ENCODE peak calls at places on chromosome 12, in five cellular contexts. S, R, G, Z and F are unnamed samples.
A peak's percentile ranks its signal among the peaks of the same experiment; 100 is the strongest.

GRCh38 chr12:25447046-25447445 is 106.0 kb downstream of the LMNTD1 start:
- DNase-seq in G (no peak), S (no peak), R (no peak), Z (no peak), F (no peak)

GRCh38 chr12:79933043-79933442 is 1.9 kb downstream of the PPP1R12A start:
- DNase-seq in R (no peak), Z (no peak), G (no peak), S (no peak), F (no peak)

GRCh38 chr12:6476496-6476895 is 6.0 kb upstream of the VAMP1 start:
- DNase-seq in Z (no peak), S (no peak), R (peak; percentile 89), G (no peak), F (no peak)

GRCh38 chr12:108082506-108082905 is 46.6 kb upstream of the WSCD2 start:
- DNase-seq in Z (no peak), S (no peak), R (no peak), G (no peak), F (no peak)

GRCh38 chr12:57666897-57667296 is 27.0 kb upstream of the OS9 start:
- DNase-seq in Z (no peak), G (no peak), R (no peak), S (no peak), F (no peak)

GRCh38 chr12:67751376-67751928 is 102.9 kb downstream of the DYRK2 start:
- DNase-seq in G (no peak), S (no peak), Z (no peak), R (no peak), F (no peak)

GRCh38 chr12:45634273-45634917 is 95.1 kb upstream of the ARID2 start:
- DNase-seq in R (no peak), S (no peak), G (no peak), Z (no peak), F (no peak)

GRCh38 chr12:6275609-6276246 is 34.8 kb upstream of the PLEKHG6 start:
- DNase-seq in S (no peak), Z (no peak), R (no peak), G (peak; percentile 43), F (no peak)

GRCh38 chr12:115946092-115946491 is 331.4 kb downstream of the MED13L start:
- DNase-seq in Z (no peak), R (no peak), S (no peak), G (no peak), F (no peak)

GRCh38 chr12:100755186-100755585 is 39.4 kb upstream of the ANO4 start:
- DNase-seq in Z (no peak), S (peak; percentile 49), G (no peak), R (no peak), F (no peak)

GRCh38 chr12:109927622-109928021 is 27.5 kb downstream of the TCHP start:
- DNase-seq in S (no peak), R (no peak), Z (peak; percentile 55), G (no peak), F (no peak)

GRCh38 chr12:130920711-130921381 is 32.9 kb upstream of the ADGRD1 start:
- DNase-seq in Z (no peak), G (no peak), S (no peak), R (no peak), F (no peak)

GRCh38 chr12:131454418-131455217 is 256.3 kb upstream of the SFSWAP start:
- DNase-seq in S (no peak), Z (peak; percentile 48), G (peak; percentile 80), R (no peak), F (no peak)

GRCh38 chr12:49888461-49889151 is 15.1 kb downstream of the FAIM2 start:
- DNase-seq in S (no peak), G (no peak), Z (no peak), R (no peak), F (no peak)

GRCh38 chr12:110012137-110012536 is 12.9 kb downstream of the ANKRD13A start:
- DNase-seq in G (peak; percentile 89), Z (no peak), R (no peak), S (no peak), F (no peak)

GRCh38 chr12:65778268-65779090 is 45.8 kb upstream of the HMGA2 start:
- DNase-seq in S (no peak), R (peak; percentile 77), G (no peak), Z (no peak), F (peak; percentile 21)

GRCh38 chr12:6226701-6227096 is 26.5 kb downstream of the CD9 start:
- DNase-seq in S (no peak), R (no peak), Z (no peak), G (no peak), F (no peak)

GRCh38 chr12:65232490-65233077 is 45.9 kb upstream of the MSRB3 start:
- DNase-seq in G (no peak), S (no peak), Z (no peak), R (peak; percentile 15), F (no peak)

GRCh38 chr12:52224154-52224553 is 8.9 kb upstream of the KRT7 start:
- DNase-seq in G (no peak), R (no peak), S (no peak), Z (no peak), F (no peak)

GRCh38 chr12:4225571-4225970 is 48.0 kb upstream of the CCND2 start:
- DNase-seq in R (no peak), G (no peak), Z (no peak), S (no peak), F (no peak)

DNA sequence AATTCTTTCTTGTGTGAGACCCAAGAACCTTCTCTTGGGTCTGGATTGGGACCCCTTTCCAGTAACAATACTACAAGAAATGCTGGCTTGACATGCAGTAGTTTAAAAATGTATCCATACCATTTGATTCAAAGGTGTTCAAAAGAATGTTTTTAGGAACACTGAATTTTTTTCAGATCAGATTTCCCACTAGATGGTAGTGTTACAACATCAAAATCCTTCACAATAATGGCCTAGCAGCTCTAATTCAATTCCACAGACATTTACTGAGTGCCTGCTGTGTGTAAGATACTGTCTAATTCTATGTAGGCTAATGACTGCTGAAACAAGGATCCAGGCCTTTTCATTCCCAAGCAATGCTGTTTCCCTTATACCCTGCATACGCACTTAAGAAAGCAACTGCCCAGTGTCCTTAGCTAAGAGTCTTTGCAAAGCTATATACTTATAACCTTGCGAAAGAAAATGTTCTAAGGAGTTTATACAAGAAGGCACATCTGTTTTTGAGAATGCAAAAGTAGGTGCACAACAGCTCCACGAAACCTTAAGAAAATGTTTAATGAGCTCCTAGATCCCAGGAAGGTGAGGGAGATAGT is 50.7 kb upstream of the PKP2 start:
- DNase-seq in G (no peak), S (no peak), R (no peak), Z (no peak), F (no peak)
- TF ChIP-seq CTCF in G (no peak), S (peak; percentile 31), R (no peak), Z (no peak), F (peak; percentile 5)

GRCh38 chr12:120199025-120199424 is 1.9 kb downstream of the RPLP0 start:
- DNase-seq in G (no peak), Z (no peak), R (no peak), S (no peak), F (no peak)

GRCh38 chr12:120197542-120197887 is 3.0 kb upstream of the GCN1 start:
- DNase-seq in Z (no peak), S (no peak), G (no peak), R (no peak), F (no peak)

GRCh38 chr12:120194534-120195395 is at the start of gene GCN1:
- DNase-seq in R (peak; percentile 79), Z (peak; percentile 94), G (peak; percentile 96), S (no peak), F (peak; percentile 37)

GRCh38 chr12:120194226-120194533 is 335 bp downstream of the GCN1 start:
- DNase-seq in S (no peak), Z (no peak), R (no peak), G (no peak), F (no peak)

GRCh38 chr12:120196363-120196762 is 1.8 kb upstream of the GCN1 start:
- DNase-seq in Z (no peak), R (no peak), G (no peak), S (no peak), F (no peak)
- H3K4me3 ChIP-seq in Z (no peak overlapping the region), R (no peak overlapping the region), G (no peak overlapping the region), S (no peak overlapping the region), F (no peak overlapping the region)

GRCh38 chr12:28446031-28446430 is 255.8 kb downstream of the CCDC91 start:
- DNase-seq in G (no peak), S (no peak), R (peak; percentile 76), Z (no peak), F (no peak)
- H3K36me3 ChIP-seq in G (no peaks in the 10 kb centered on the region), S (no peaks in the 10 kb centered on the region), R (no peaks in the 10 kb centered on the region), Z (no peaks in the 10 kb centered on the region), F (no peaks in the 10 kb centered on the region)

DNA sequence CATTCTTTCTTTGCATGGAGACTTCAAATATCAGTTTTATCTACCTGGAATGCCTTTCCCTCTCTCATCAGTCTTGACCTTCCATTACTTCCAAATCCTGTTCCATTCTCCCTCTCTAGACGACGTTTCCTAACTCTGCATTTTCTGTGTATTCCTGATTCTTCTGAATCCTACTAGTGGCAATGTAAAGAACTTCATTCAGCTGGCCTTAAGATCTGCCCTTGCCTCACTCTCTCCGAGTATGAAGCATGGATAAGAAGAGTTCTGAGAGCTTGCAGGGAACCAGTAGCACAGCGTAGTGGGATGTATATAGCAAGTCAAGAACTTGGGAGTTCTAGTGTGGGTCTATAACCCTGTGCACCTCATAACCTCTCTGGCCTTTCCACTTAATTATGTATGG is 68.5 kb upstream of the HOXC13 start:
- DNase-seq in G (no peak), Z (no peak), R (no peak), S (no peak), F (no peak)
- TF ChIP-seq CTCF in G (no peak), Z (no peak), R (no peak), S (peak; percentile 16), F (no peak)

DNA sequence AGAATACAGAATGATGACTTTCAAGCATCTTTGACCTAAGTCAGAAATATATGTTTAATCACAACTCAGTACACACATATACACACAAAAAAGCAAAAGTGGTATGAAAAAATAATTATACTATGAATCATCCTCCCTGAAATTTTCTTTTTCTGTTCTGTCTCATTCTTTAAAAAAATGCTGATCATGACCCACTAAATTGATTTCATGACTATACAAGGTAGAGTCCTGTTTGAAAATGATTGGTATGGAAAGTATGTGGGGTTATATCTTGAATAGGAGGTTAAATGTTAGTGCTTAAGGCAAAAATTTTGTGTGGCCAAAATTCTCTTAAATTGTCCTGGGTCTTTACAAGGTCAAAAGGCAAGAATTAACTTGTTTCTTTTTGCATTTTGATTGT is 80.4 kb downstream of the SUDS3 start:
- DNase-seq in S (no peak), Z (no peak), G (no peak), R (no peak), F (no peak)
- H3K4me3 ChIP-seq in S (no peak overlapping the region), Z (no peak overlapping the region), G (no peak overlapping the region), R (no peak overlapping the region), F (no peak overlapping the region)

DNA sequence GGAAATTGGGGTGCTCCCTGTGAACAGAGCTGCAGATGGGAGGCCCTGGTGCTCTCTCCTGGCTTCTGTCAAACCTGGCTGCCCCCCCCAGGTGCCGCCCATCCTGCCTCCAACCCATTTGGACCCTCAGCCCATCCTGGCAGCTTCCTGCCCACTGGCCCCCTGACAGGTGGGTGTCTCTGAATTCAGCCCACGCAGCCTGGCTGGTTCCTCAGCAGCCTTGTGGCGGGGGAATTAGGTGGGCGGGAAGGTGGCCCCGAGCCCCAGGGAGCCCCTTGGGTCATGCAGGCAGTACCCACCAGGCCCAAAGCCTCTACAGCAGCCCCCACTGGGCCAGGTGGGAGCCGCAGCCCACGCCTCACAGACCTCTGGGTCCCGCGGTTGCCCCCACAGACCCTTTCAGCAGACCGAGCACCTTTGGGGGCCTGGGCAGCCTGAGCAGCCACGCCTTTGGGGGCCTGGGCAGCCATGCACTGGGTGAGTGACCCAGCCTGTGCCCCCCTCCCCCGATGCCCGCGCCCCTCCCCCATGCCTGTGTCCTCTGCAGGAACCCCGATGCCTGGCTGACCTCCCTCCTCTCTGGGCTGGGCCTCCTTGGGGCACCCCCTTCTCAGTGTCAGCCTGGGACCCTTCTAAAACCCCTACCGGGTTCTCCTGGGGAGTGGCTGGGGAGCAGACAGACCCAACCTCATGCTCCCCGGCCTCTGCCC is 28.9 kb downstream of the LRCOL1 start:
- DNase-seq in R (no peak), G (no peak), S (no peak), Z (no peak), F (no peak)
- H3K36me3 ChIP-seq in R (peaks cover 3% of the 10 kb centered on the region), G (peaks cover 35% of the 10 kb centered on the region), S (peaks cover 4% of the 10 kb centered on the region), Z (no peaks in the 10 kb centered on the region), F (peaks cover 2% of the 10 kb centered on the region)